ENCODE peak calls at places on chromosomes 3 and 15, in eight cellular contexts. One of them, this sample, is unnamed.

GRCh38 chr3:64266065-64266874 is 41.0 kb upstream of the PRICKLE2 start:
- DNase-seq in AG10803: peak
- DNase-seq in astrocyte: peak
- DNase-seq in heart left ventricle: peak
- DNase-seq in ovary: peak
- DNase-seq in uterus: peak
- DNase-seq in endothelial cell of umbilical vein: peak
- DNase-seq in GM06990: no peak
- DNase-seq in this sample: peak

GRCh38 chr15:96270581-96271172 is 59.8 kb upstream of the NR2F2 start:
- DNase-seq in AG10803: peak
- DNase-seq in astrocyte: peak
- DNase-seq in heart left ventricle: no peak
- DNase-seq in ovary: no peak
- DNase-seq in uterus: no peak
- DNase-seq in endothelial cell of umbilical vein: no peak
- DNase-seq in GM06990: no peak
- DNase-seq in this sample: no peak

GRCh38 chr3:127476936-127477335 is 113.6 kb downstream of the TPRA1 start:
- DNase-seq in AG10803: no peak
- DNase-seq in astrocyte: no peak
- DNase-seq in heart left ventricle: no peak
- DNase-seq in ovary: no peak
- DNase-seq in uterus: no peak
- DNase-seq in endothelial cell of umbilical vein: no peak
- DNase-seq in GM06990: no peak
- DNase-seq in this sample: no peak

GRCh38 chr3:117234321-117234720 is 524.7 kb downstream of the TUSC7 start:
- DNase-seq in AG10803: no peak
- DNase-seq in astrocyte: no peak
- DNase-seq in heart left ventricle: no peak
- DNase-seq in ovary: no peak
- DNase-seq in uterus: no peak
- DNase-seq in endothelial cell of umbilical vein: no peak
- DNase-seq in GM06990: no peak
- DNase-seq in this sample: no peak

GRCh38 chr3:148077318-148077923 is 620.3 kb upstream of the AGTR1 start:
- DNase-seq in AG10803: peak
- DNase-seq in astrocyte: no peak
- DNase-seq in heart left ventricle: no peak
- DNase-seq in ovary: no peak
- DNase-seq in uterus: no peak
- DNase-seq in endothelial cell of umbilical vein: peak
- DNase-seq in GM06990: no peak
- DNase-seq in this sample: no peak

GRCh38 chr15:33834892-33835730 is 133.2 kb upstream of the CHRM5 start:
- DNase-seq in AG10803: peak
- DNase-seq in astrocyte: no peak
- DNase-seq in heart left ventricle: no peak
- DNase-seq in ovary: no peak
- DNase-seq in uterus: no peak
- DNase-seq in endothelial cell of umbilical vein: no peak
- DNase-seq in GM06990: no peak
- DNase-seq in this sample: no peak

GRCh38 chr15:75058127-75058905 is 34.9 kb downstream of the PPCDC start:
- DNase-seq in AG10803: no peak
- DNase-seq in astrocyte: peak
- DNase-seq in heart left ventricle: no peak
- DNase-seq in ovary: no peak
- DNase-seq in uterus: no peak
- DNase-seq in endothelial cell of umbilical vein: no peak
- DNase-seq in GM06990: no peak
- DNase-seq in this sample: no peak

GRCh38 chr3:171821061-171821460 is 10.8 kb upstream of the PLD1 start:
- DNase-seq in AG10803: no peak
- DNase-seq in astrocyte: no peak
- DNase-seq in heart left ventricle: no peak
- DNase-seq in ovary: no peak
- DNase-seq in uterus: no peak
- DNase-seq in endothelial cell of umbilical vein: no peak
- DNase-seq in GM06990: no peak
- DNase-seq in this sample: no peak

GRCh38 chr3:97257942-97258341 is 443.5 kb downstream of the EPHA6 start:
- DNase-seq in AG10803: no peak
- DNase-seq in astrocyte: no peak
- DNase-seq in heart left ventricle: no peak
- DNase-seq in ovary: no peak
- DNase-seq in uterus: no peak
- DNase-seq in endothelial cell of umbilical vein: no peak
- DNase-seq in GM06990: no peak
- DNase-seq in this sample: no peak

GRCh38 chr3:129942296-129942695 is 32.2 kb upstream of the TRH start:
- DNase-seq in AG10803: peak
- DNase-seq in astrocyte: peak
- DNase-seq in heart left ventricle: peak
- DNase-seq in ovary: peak
- DNase-seq in uterus: peak
- DNase-seq in endothelial cell of umbilical vein: peak
- DNase-seq in GM06990: peak
- DNase-seq in this sample: no peak

GRCh38 chr3:15339786-15340215 is 7.4 kb upstream of the SH3BP5 start:
- DNase-seq in AG10803: peak
- DNase-seq in astrocyte: peak
- DNase-seq in heart left ventricle: no peak
- DNase-seq in ovary: no peak
- DNase-seq in uterus: no peak
- DNase-seq in endothelial cell of umbilical vein: peak
- DNase-seq in GM06990: no peak
- DNase-seq in this sample: no peak

GRCh38 chr3:186589856-186590579 is 19.5 kb downstream of the DNAJB11 start:
- DNase-seq in AG10803: peak
- DNase-seq in astrocyte: peak
- DNase-seq in heart left ventricle: no peak
- DNase-seq in ovary: no peak
- DNase-seq in uterus: no peak
- DNase-seq in endothelial cell of umbilical vein: no peak
- DNase-seq in GM06990: no peak
- DNase-seq in this sample: no peak

GRCh38 chr3:4351872-4352271 is 48.7 kb downstream of the SETMAR start:
- DNase-seq in AG10803: no peak
- DNase-seq in astrocyte: peak
- DNase-seq in heart left ventricle: no peak
- DNase-seq in ovary: no peak
- DNase-seq in uterus: no peak
- DNase-seq in endothelial cell of umbilical vein: no peak
- DNase-seq in GM06990: no peak
- DNase-seq in this sample: no peak

GRCh38 chr3:4356225-4356540 is 53.0 kb downstream of the SETMAR start:
- DNase-seq in AG10803: no peak
- DNase-seq in astrocyte: no peak
- DNase-seq in heart left ventricle: no peak
- DNase-seq in ovary: no peak
- DNase-seq in uterus: no peak
- DNase-seq in endothelial cell of umbilical vein: no peak
- DNase-seq in GM06990: no peak
- DNase-seq in this sample: no peak

GRCh38 chr3:4351164-4351855 is 48.1 kb downstream of the SETMAR start:
- DNase-seq in AG10803: peak
- DNase-seq in astrocyte: peak
- DNase-seq in heart left ventricle: no peak
- DNase-seq in ovary: no peak
- DNase-seq in uterus: no peak
- DNase-seq in endothelial cell of umbilical vein: peak
- DNase-seq in GM06990: no peak
- DNase-seq in this sample: no peak

GRCh38 chr3:4355401-4356224 is 52.4 kb downstream of the SETMAR start:
- DNase-seq in AG10803: no peak
- DNase-seq in astrocyte: no peak
- DNase-seq in heart left ventricle: peak
- DNase-seq in ovary: peak
- DNase-seq in uterus: peak
- DNase-seq in endothelial cell of umbilical vein: peak
- DNase-seq in GM06990: no peak
- DNase-seq in this sample: no peak

DNA sequence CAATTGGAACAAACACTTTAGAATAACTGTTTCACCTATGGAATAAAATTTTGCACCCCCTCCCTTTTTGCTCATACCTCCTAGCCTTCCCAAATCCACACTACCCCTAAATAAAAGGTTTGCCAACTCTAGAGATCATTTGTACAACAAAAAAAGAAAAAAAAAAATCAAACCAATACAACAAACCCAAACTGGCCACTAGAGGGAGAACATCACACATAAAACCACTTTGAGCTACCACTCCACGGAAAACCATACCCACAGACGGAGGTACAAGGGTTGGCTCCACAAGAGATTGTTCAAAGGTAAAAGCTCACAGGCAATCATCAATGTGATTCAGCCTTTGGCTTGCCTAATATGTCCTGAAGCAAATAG is 47.6 kb downstream of the SETMAR start:
- DNase-seq in AG10803: peak
- DNase-seq in astrocyte: peak
- DNase-seq in heart left ventricle: peak
- DNase-seq in ovary: peak
- DNase-seq in uterus: peak
- DNase-seq in endothelial cell of umbilical vein: no peak
- DNase-seq in GM06990: no peak
- DNase-seq in this sample: no peak
- H3K4me3 ChIP-seq in AG10803: no peak
- H3K4me3 ChIP-seq in astrocyte: peak
- H3K4me3 ChIP-seq in heart left ventricle: peak
- H3K4me3 ChIP-seq in ovary: peak
- H3K4me3 ChIP-seq in uterus: peak
- H3K4me3 ChIP-seq in endothelial cell of umbilical vein: peak
- H3K4me3 ChIP-seq in GM06990: peak
- H3K4me3 ChIP-seq in this sample: no peak

GRCh38 chr15:66498501-66499386 is 1.2 kb upstream of the SNAPC5 start:
- DNase-seq in AG10803: peak
- DNase-seq in astrocyte: peak
- DNase-seq in heart left ventricle: no peak
- DNase-seq in ovary: no peak
- DNase-seq in uterus: no peak
- DNase-seq in endothelial cell of umbilical vein: peak
- DNase-seq in GM06990: no peak
- DNase-seq in this sample: no peak
- TF ChIP-seq CTCF in AG10803: peak
- TF ChIP-seq CTCF in astrocyte: peak
- TF ChIP-seq CTCF in heart left ventricle: no peak
- TF ChIP-seq CTCF in ovary: no peak
- TF ChIP-seq CTCF in uterus: no peak
- TF ChIP-seq CTCF in endothelial cell of umbilical vein: peak
- TF ChIP-seq CTCF in GM06990: peak
- TF ChIP-seq CTCF in this sample: peak

GRCh38 chr15:88680241-88680910 is 41.6 kb downstream of the ISG20 start:
- DNase-seq in AG10803: no peak
- DNase-seq in astrocyte: no peak
- DNase-seq in heart left ventricle: no peak
- DNase-seq in ovary: no peak
- DNase-seq in uterus: no peak
- DNase-seq in endothelial cell of umbilical vein: no peak
- DNase-seq in GM06990: no peak
- DNase-seq in this sample: no peak
- H3K4me3 ChIP-seq in AG10803: no peak
- H3K4me3 ChIP-seq in astrocyte: no peak
- H3K4me3 ChIP-seq in heart left ventricle: no peak
- H3K4me3 ChIP-seq in ovary: no peak
- H3K4me3 ChIP-seq in uterus: no peak
- H3K4me3 ChIP-seq in endothelial cell of umbilical vein: no peak
- H3K4me3 ChIP-seq in GM06990: no peak
- H3K4me3 ChIP-seq in this sample: no peak

GRCh38 chr3:41328916-41329315 is 129.6 kb downstream of the CTNNB1 start:
- DNase-seq in AG10803: peak
- DNase-seq in astrocyte: peak
- DNase-seq in heart left ventricle: no peak
- DNase-seq in ovary: no peak
- DNase-seq in uterus: no peak
- DNase-seq in endothelial cell of umbilical vein: no peak
- DNase-seq in GM06990: no peak
- DNase-seq in this sample: no peak
- TF ChIP-seq CTCF in AG10803: no peak
- TF ChIP-seq CTCF in astrocyte: no peak
- TF ChIP-seq CTCF in heart left ventricle: no peak
- TF ChIP-seq CTCF in ovary: no peak
- TF ChIP-seq CTCF in uterus: no peak
- TF ChIP-seq CTCF in endothelial cell of umbilical vein: no peak
- TF ChIP-seq CTCF in GM06990: no peak
- TF ChIP-seq CTCF in this sample: no peak